ENCODE peak calls at places on chromosomes 12 and 14, in nine cellular contexts. T is esophagus muscularis mucosa; L is ovary; N is cardiac muscle cell; B is CD8-positive, alpha-beta T cell; P is hepatocyte; A is thoracic aorta; J is small intestine; E is adrenal gland. M is an unnamed sample.

GRCh38 chr12:50282581-50283229 is 615 bp downstream of the LIMA1 start:
- DNase-seq in P (no peak), B (no peak), L (no peak), N (peak; percentile 29), J (no peak), E (no peak), A (no peak), T (no peak), M (peak; percentile 25)

GRCh38 chr14:102574840-102575478 is 17.5 kb upstream of the RCOR1 start:
- DNase-seq in B (no peak), P (peak; percentile 74), L (no peak), N (no peak), J (no peak), T (no peak), A (no peak), E (no peak), M (no peak)

GRCh38 chr12:95380997-95381786 is 92.8 kb upstream of the METAP2 start:
- DNase-seq in L (no peak), P (no peak), E (no peak), B (no peak), T (peak; percentile 75), A (no peak), J (no peak), N (peak; percentile 50), M (no peak)

GRCh38 chr12:104218935-104219334 is 3.4 kb downstream of the TXNRD1 start:
- DNase-seq in P (no peak), L (no peak), E (no peak), N (peak; percentile 51), B (no peak), J (no peak), A (no peak), T (no peak), M (no peak)

GRCh38 chr14:66920196-66920595 is 269.0 kb upstream of the GARIN2 start:
- DNase-seq in B (no peak), T (no peak), J (no peak), P (no peak), L (no peak), N (peak; percentile 13), E (no peak), A (no peak), M (no peak)

GRCh38 chr14:69518341-69519101 is 34.0 kb downstream of the PLEKHD1 start:
- DNase-seq in A (no peak), B (no peak), J (no peak), L (no peak), E (no peak), P (no peak), N (no peak), T (no peak), M (peak; percentile 91)

GRCh38 chr12:99453831-99454538 is 193.6 kb upstream of the GARIN6 start:
- DNase-seq in A (no peak), B (no peak), N (no peak), P (no peak), E (no peak), T (no peak), J (no peak), L (no peak), M (no peak)

GRCh38 chr12:45850302-45850701 is 120.8 kb downstream of the ARID2 start:
- DNase-seq in N (no peak), A (no peak), E (no peak), J (no peak), B (no peak), P (no peak), T (no peak), L (no peak), M (no peak)

GRCh38 chr12:130179191-130179590 is 16.9 kb downstream of the FZD10 start:
- DNase-seq in N (no peak), A (no peak), L (no peak), J (no peak), B (no peak), T (no peak), P (no peak), E (no peak), M (no peak)

GRCh38 chr14:81517798-81518398 is 15.8 kb downstream of the SEL1L start:
- DNase-seq in J (no peak), E (peak; percentile 83), A (no peak), B (no peak), T (no peak), L (peak; percentile 64), P (no peak), N (peak; percentile 43), M (no peak)

GRCh38 chr14:56686416-56686815 is 106.8 kb downstream of the TMEM260 start:
- DNase-seq in T (no peak), L (peak; percentile 35), A (no peak), J (no peak), P (no peak), N (no peak), E (no peak), B (no peak), M (peak; percentile 75)

DNA sequence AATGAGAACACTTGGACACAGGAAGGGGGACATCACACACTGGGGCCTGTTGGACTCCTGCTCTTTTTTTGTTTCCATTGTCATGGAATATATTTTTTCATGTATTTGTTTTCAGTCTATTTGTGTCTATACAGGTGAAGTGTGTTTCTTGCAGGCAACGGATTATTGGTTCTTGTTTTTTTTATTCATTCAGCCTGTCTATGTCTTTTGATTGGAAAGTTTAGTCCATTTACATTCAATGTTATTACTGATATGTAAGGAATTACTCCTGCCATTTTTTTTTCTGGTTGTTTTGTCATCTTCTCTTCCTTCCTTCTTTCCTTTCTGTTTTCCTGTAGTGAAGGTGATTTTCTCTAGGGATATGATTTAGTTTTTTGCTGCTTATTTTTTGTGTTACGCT is 18.0 kb upstream of the PTPRO start:
- DNase-seq in J (no peak), B (no peak), E (no peak), A (no peak), T (no peak), P (no peak), N (no peak), L (no peak), M (no peak)
- H3K4me3 ChIP-seq in J (no peak overlapping the region), B (no peak overlapping the region), E (no peak overlapping the region), A (no peak overlapping the region), T (no peak overlapping the region), P (no peak overlapping the region), N (no peak overlapping the region), L (no peak overlapping the region), M (no peak overlapping the region)

GRCh38 chr14:90555126-90556049 is 158.6 kb downstream of the CALM1 start:
- DNase-seq in B (no peak), T (no peak), A (no peak), P (no peak), L (no peak), J (no peak), N (no peak), E (no peak), M (no peak)

GRCh38 chr14:90554341-90554740 is 157.5 kb downstream of the CALM1 start:
- DNase-seq in P (no peak), A (peak; percentile 25), E (no peak), J (no peak), L (no peak), N (no peak), T (no peak), B (no peak), M (peak; percentile 87)

GRCh38 chr14:90557516-90557915 is 160.7 kb downstream of the CALM1 start:
- DNase-seq in L (no peak), P (no peak), A (no peak), J (no peak), T (no peak), B (no peak), E (no peak), N (no peak), M (no peak)

GRCh38 chr14:90556666-90557450 is 160.0 kb downstream of the CALM1 start:
- DNase-seq in T (no peak), L (no peak), P (peak; percentile 28), N (no peak), B (no peak), E (no peak), A (no peak), J (no peak), M (no peak)

GRCh38 chr14:90556050-90556477 is 159.2 kb downstream of the CALM1 start:
- DNase-seq in B (no peak), T (no peak), P (peak; percentile 70), J (peak; percentile 32), N (no peak), L (no peak), E (peak; percentile 71), A (no peak), M (peak; percentile 84)
- H3K27ac ChIP-seq in B (no peak overlapping the region), T (peak overlapping the region; percentile 79), P (no peak overlapping the region), J (no peak overlapping the region), N (peak overlapping the region; percentile 2), L (peak overlapping the region; percentile 20), E (no peak overlapping the region), A (no peak overlapping the region), M (no peak overlapping the region)

GRCh38 chr12:11795192-11795909 is 145.9 kb downstream of the ETV6 start:
- DNase-seq in L (no peak), E (peak; percentile 64), B (no peak), A (no peak), P (no peak), J (peak; percentile 77), T (no peak), N (no peak), M (no peak)
- H3K4me3 ChIP-seq in L (no peak overlapping the region), E (no peak overlapping the region), B (no peak overlapping the region), A (no peak overlapping the region), P (no peak overlapping the region), J (no peak overlapping the region), T (no peak overlapping the region), N (no peak overlapping the region), M (no peak overlapping the region)

GRCh38 chr14:24298892-24299254 is 707 bp downstream of the DHRS1 start:
- DNase-seq in N (peak; percentile 27), A (no peak), B (no peak), T (no peak), L (no peak), P (peak; percentile 58), J (peak; percentile 60), E (no peak), M (no peak)
- H3K27ac ChIP-seq in N (no peak overlapping the region), A (peak overlapping the region; percentile 52), B (peak overlapping the region; percentile 85), T (peak overlapping the region; percentile 77), L (no peak overlapping the region), P (peak overlapping the region; percentile 95), J (peak overlapping the region; percentile 94), E (peak overlapping the region; percentile 82), M (peak overlapping the region; percentile 31)

DNA sequence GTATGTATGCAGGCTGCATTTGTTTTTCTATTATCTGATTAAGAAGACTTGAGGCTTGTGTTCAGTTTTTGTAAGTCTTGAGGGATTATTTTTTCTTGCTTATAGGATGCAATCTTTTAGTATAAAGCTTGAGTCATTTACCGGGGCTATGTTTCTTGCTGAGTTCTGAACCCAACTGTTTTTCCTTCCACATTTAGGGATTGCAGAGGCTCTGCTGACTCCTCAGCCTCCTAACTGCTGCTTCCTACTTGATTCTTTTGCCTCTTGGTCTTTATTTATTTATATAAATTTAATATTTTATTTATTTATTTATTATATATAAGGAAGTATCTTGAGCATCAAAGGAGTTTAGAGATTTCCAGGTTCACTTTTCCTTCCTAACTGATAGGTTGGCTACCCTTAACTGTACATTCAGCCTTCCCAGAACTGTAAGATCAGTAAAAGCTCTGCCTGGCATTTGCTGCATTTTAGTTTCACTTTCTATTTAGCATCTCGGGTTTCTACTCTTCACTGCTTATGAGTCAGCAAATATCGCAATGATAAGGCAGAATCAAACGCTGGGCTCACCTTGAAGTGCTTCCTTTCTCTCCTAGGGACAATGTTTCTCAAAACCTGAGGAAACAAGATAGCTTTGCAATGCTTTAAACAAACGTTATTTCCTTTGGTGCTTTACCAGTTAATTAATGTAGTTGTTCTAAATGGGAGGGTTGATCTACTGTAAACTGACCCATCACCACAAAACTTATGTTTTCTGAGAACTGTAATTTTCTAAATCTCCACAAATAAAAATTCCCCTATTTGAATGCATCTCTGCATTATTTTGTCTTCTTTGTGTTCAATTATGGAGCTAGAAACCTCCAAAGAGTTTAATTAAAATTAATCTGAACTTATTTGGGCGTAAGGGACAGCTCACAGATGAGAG is 1183.7 kb upstream of the TMEM132C start:
- DNase-seq in A (no peak), N (peak; percentile 73), B (no peak), J (peak; percentile 85), L (no peak), T (no peak), E (peak; percentile 27), P (peak; percentile 72), M (peak; percentile 26)
- H3K4me3 ChIP-seq in A (peak overlapping the region; percentile 79), N (peak overlapping the region; percentile 3), B (peak overlapping the region; percentile 70), J (no peak overlapping the region), L (peak overlapping the region; percentile 32), T (peak overlapping the region; percentile 58), E (no peak overlapping the region), P (peak overlapping the region; percentile 9), M (peak overlapping the region; percentile 23)

M was measured in thyroid gland.